ENCODE peak calls at places on chromosomes 6 and 20, in ten cellular contexts. V is RWPE1; S is ascending aorta; B is caudate nucleus; X is GM23338; N is A549; C is effector memory CD4-positive, alpha-beta T cell; I is CD8-positive, alpha-beta memory T cell; M is H1; G is mammary epithelial cell. K is an unnamed sample.

GRCh38 chr6:153616506-153616905 is 422.5 kb upstream of the OPRM1 start:
- DNase-seq in V (no peak), S (no peak), B (no peak), X (peak; percentile 54), N (no peak), C (no peak), I (no peak), M (peak; percentile 33), G (no peak), K (no peak)

GRCh38 chr6:134642217-134642616 is 307.7 kb downstream of the ALDH8A1 start:
- DNase-seq in V (no peak), S (no peak), B (no peak), X (no peak), N (no peak), C (no peak), I (no peak), M (no peak), G (peak; percentile 52), K (no peak)

GRCh38 chr20:48614593-48615274 is 213.1 kb downstream of the PREX1 start:
- DNase-seq in V (peak; percentile 90), S (no peak), B (no peak), X (no peak), N (no peak), C (no peak), I (no peak), M (no peak), G (peak; percentile 46), K (no peak)

GRCh38 chr6:154738561-154738961 is 5.3 kb downstream of the SCAF8 start:
- DNase-seq in V (no peak), S (no peak), B (no peak), X (peak; percentile 60), N (no peak), C (no peak), I (no peak), M (no peak), G (no peak), K (no peak)

GRCh38 chr6:138689849-138690248 is 83.7 kb upstream of the CCDC28A start:
- DNase-seq in V (peak; percentile 45), S (no peak), B (no peak), X (no peak), N (no peak), C (no peak), I (no peak), M (no peak), G (peak; percentile 78), K (no peak)

GRCh38 chr6:113306552-113307145 is 550.5 kb upstream of the MARCKS start:
- DNase-seq in V (peak; percentile 23), S (no peak), B (no peak), X (peak; percentile 88), N (peak; percentile 0), C (no peak), I (no peak), M (peak; percentile 34), G (peak; percentile 62), K (peak; percentile 16)

GRCh38 chr20:29319725-29320124 is 1937.7 kb upstream of the DEFB115 start:
- DNase-seq in V (no peak), S (no peak), B (no peak), X (peak; percentile 11), N (no peak), C (no peak), I (no peak), M (no peak), G (no peak), K (no peak)

GRCh38 chr6:34004706-34005105 is 141.2 kb downstream of the GRM4 start:
- DNase-seq in V (no peak), S (no peak), B (no peak), X (no peak), N (no peak), C (no peak), I (no peak), M (no peak), G (no peak), K (no peak)

GRCh38 chr20:34546751-34547181 is 11.8 kb upstream of the MAP1LC3A start:
- DNase-seq in V (no peak), S (no peak), B (no peak), X (no peak), N (no peak), C (no peak), I (no peak), M (no peak), G (no peak), K (no peak)

GRCh38 chr6:166691199-166691598 is 64.1 kb upstream of the RPS6KA2 start:
- DNase-seq in V (peak; percentile 88), S (no peak), B (no peak), X (no peak), N (no peak), C (no peak), I (no peak), M (no peak), G (peak; percentile 60), K (peak; percentile 92)

GRCh38 chr6:27020553-27020880 is 227.0 kb upstream of the PRSS16 start:
- DNase-seq in V (no peak), S (no peak), B (no peak), X (no peak), N (no peak), C (no peak), I (no peak), M (no peak), G (no peak), K (no peak)

GRCh38 chr6:6856538-6857523 is 250.9 kb upstream of the RREB1 start:
- DNase-seq in V (peak; percentile 88), S (peak; percentile 28), B (no peak), X (peak; percentile 71), N (no peak), C (no peak), I (no peak), M (no peak), G (peak; percentile 53), K (peak; percentile 59)

GRCh38 chr6:165573671-165574070 is 89.4 kb downstream of the PDE10A start:
- DNase-seq in V (no peak), S (no peak), B (no peak), X (no peak), N (peak; percentile 34), C (no peak), I (no peak), M (no peak), G (no peak), K (no peak)

DNA sequence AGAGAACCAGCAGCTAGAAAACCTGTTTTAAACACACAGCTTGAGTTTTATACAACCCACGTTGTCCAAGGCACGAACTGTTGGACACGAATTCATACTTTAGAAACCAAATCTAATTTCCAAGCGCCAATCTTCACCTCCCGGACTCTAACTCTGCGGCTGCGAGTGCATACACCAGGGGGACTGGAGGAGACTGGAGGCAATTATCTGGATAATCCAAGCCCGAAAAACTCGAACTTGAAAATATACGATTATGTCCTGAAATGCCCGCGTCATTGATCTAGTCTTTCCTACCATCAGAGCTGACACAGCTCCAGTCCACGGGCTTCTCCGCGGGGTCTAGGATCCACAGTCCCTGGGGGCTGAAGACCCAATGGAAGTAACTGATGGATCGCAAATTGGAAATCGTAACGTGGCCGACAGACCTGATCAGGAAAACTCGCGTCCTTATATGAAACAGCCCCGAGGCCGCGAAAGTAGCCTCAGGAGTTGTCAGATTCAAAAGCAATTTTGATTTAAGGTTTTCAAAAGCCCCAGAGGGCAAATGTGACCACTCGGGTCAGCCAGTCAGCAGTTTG is 809 bp upstream of the HEY2 start:
- DNase-seq in V (peak; percentile 11), S (no peak), B (no peak), X (no peak), N (no peak), C (no peak), I (peak; percentile 8), M (no peak), G (peak; percentile 29), K (no peak)
- H3K27ac ChIP-seq in V (no peak overlapping the region), S (peak overlapping the region; percentile 95), B (peak overlapping the region; percentile 92), X (no peak overlapping the region), N (peak overlapping the region; percentile 73), C (no peak overlapping the region), I (no peak overlapping the region), M (no peak overlapping the region), G (no peak overlapping the region), K (peak overlapping the region; percentile 93)

GRCh38 chr20:5364136-5364821 is 47.5 kb upstream of the PROKR2 start:
- DNase-seq in V (no peak), S (no peak), B (no peak), X (peak; percentile 38), N (no peak), C (no peak), I (no peak), M (no peak), G (peak; percentile 44), K (no peak)
- H3K27ac ChIP-seq in V (no peak overlapping the region), S (no peak overlapping the region), B (no peak overlapping the region), X (peak overlapping the region; percentile 80), N (peak overlapping the region; percentile 71), C (no peak overlapping the region), I (no peak overlapping the region), M (no peak overlapping the region), G (no peak overlapping the region), K (no peak overlapping the region)

GRCh38 chr6:158008894-158009891 is 27.5 kb downstream of the SYNJ2 start:
- DNase-seq in V (no peak), S (no peak), B (peak; percentile 58), X (no peak), N (no peak), C (no peak), I (no peak), M (no peak), G (peak; percentile 17), K (peak; percentile 22)
- H3K27ac ChIP-seq in V (peak overlapping the region; percentile 16), S (peak overlapping the region; percentile 29), B (peak overlapping the region; percentile 98), X (no peak overlapping the region), N (peak overlapping the region; percentile 56), C (peak overlapping the region; percentile 43), I (no peak overlapping the region), M (no peak overlapping the region), G (no peak overlapping the region), K (peak overlapping the region; percentile 61)

DNA sequence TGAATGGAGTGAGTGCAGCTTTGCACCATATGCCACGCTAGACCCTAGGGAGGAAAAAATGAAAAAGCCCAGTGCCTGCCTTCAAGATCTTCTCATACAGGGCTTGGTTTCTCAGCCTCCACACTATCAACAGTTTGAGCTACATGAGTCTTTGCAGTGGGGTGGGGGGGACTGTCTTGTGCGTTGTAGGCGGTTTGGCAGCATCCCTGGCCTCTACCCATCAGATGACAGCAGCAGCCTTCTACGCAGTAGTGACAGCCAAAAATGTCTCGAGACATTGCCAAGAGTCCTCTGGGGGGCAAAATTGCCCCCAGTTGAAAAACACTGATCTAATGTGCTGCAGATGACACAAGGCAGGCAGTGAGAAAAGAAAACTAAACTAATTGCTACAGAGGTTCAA is 6.2 kb downstream of the CDH22 start:
- DNase-seq in V (no peak), S (no peak), B (no peak), X (no peak), N (no peak), C (no peak), I (no peak), M (no peak), G (no peak), K (no peak)
- H3K27ac ChIP-seq in V (no peak overlapping the region), S (no peak overlapping the region), B (no peak overlapping the region), X (no peak overlapping the region), N (no peak overlapping the region), C (no peak overlapping the region), I (no peak overlapping the region), M (no peak overlapping the region), G (no peak overlapping the region), K (no peak overlapping the region)

GRCh38 chr6:149455028-149455732 is 29.6 kb downstream of the ZC3H12D start:
- DNase-seq in V (no peak), S (no peak), B (no peak), X (no peak), N (no peak), C (no peak), I (no peak), M (no peak), G (no peak), K (no peak)
- H3K27ac ChIP-seq in V (peak overlapping the region; percentile 76), S (peak overlapping the region; percentile 74), B (no peak overlapping the region), X (no peak overlapping the region), N (no peak overlapping the region), C (no peak overlapping the region), I (no peak overlapping the region), M (no peak overlapping the region), G (no peak overlapping the region), K (peak overlapping the region; percentile 72)

K was measured in gastrocnemius medialis.